ENCODE peak calls at places on chromosomes 13 and 19, in four cellular contexts. U is PC-3, A is SK-N-SH, X is OCI-LY7. E is an unnamed sample. For H3K36me3, the result is how much of the 10 kb centered on the place peaks cover.

GRCh38 chr13:77267362-77267761 is 59.5 kb downstream of the MYCBP2 start:
- DNase-seq in U (no peak), A (no peak), X (no peak), E (no peak)

GRCh38 chr13:98706446-98707110 is 45.9 kb downstream of the SLC15A1 start:
- DNase-seq in U (peak), A (no peak), X (no peak), E (peak)

GRCh38 chr13:54241719-54242118 is 1213.1 kb downstream of the OLFM4 start:
- DNase-seq in U (no peak), A (no peak), X (no peak), E (no peak)

GRCh38 chr19:35040826-35041547 is 534 bp upstream of the HPN start:
- DNase-seq in U (no peak), A (no peak), X (no peak), E (no peak)

GRCh38 chr13:51729853-51730553 is 74.0 kb downstream of the DHRS12 start:
- DNase-seq in U (peak), A (no peak), X (no peak), E (no peak)

GRCh38 chr19:12801466-12802266 is at the start of the genes PRDX2 and THSD8:
- DNase-seq in U (peak), A (peak), X (peak), E (peak)

GRCh38 chr13:50599927-50600326 is 243.6 kb downstream of the DLEU7 start:
- DNase-seq in U (no peak), A (no peak), X (no peak), E (no peak)

GRCh38 chr19:317710-318508 is 26.7 kb downstream of the MIER2 start:
- DNase-seq in U (no peak), A (no peak), X (no peak), E (no peak)

GRCh38 chr13:41139296-41139966 is 6.8 kb upstream of the KBTBD6 start:
- DNase-seq in U (peak), A (no peak), X (no peak), E (no peak)

GRCh38 chr13:34655554-34655953 is 286.5 kb upstream of the NBEA start:
- DNase-seq in U (no peak), A (no peak), X (no peak), E (no peak)

GRCh38 chr13:41231786-41232185 is 31.6 kb downstream of the MTRF1 start:
- DNase-seq in U (no peak), A (no peak), X (no peak), E (no peak)

GRCh38 chr13:68173111-68173510 is 943.0 kb upstream of the PCDH9 start:
- DNase-seq in U (peak), A (no peak), X (no peak), E (no peak)

GRCh38 chr13:46039421-46040036 is 13.0 kb downstream of the ZC3H13 start:
- DNase-seq in U (no peak), A (no peak), X (no peak), E (no peak)

GRCh38 chr19:34260771-34261173 is 6.4 kb downstream of the GARRE1 start:
- DNase-seq in U (no peak), A (no peak), X (no peak), E (no peak)

GRCh38 chr19:14073925-14074838 is 1.6 kb downstream of the MISP3 start:
- DNase-seq in U (peak), A (peak), X (peak), E (peak)

GRCh38 chr19:8525401-8525684 is 11.4 kb upstream of the ZNF414 start:
- DNase-seq in U (no peak), A (no peak), X (no peak), E (no peak)

GRCh38 chr19:18417250-18418033 is 1.8 kb upstream of the SSBP4 start:
- DNase-seq in U (peak), A (peak), X (no peak), E (peak)

GRCh38 chr13:77048592-77048991 is 21.6 kb upstream of the FBXL3 start:
- DNase-seq in U (no peak), A (no peak), X (no peak), E (no peak)

GRCh38 chr13:73142091-73142490 is 83.3 kb downstream of the KLF5 start:
- DNase-seq in U (no peak), A (no peak), X (no peak), E (no peak)

GRCh38 chr13:54599413-54599812 is 1570.8 kb downstream of the OLFM4 start:
- DNase-seq in U (no peak), A (no peak), X (no peak), E (no peak)

GRCh38 chr13:61111529-61111928 is 304.1 kb downstream of the PCDH20 start:
- DNase-seq in U (no peak), A (peak), X (no peak), E (no peak)

GRCh38 chr19:1265611-1266115 is 3.5 kb upstream of the CIRBP start:
- DNase-seq in U (peak), A (no peak), X (no peak), E (no peak)

GRCh38 chr19:31946491-31946890 is 398.9 kb upstream of the ZNF507 start:
- DNase-seq in U (no peak), A (no peak), X (no peak), E (no peak)

GRCh38 chr13:29503041-29503837 is 92.2 kb downstream of the SLC7A1 start:
- DNase-seq in U (no peak), A (peak), X (no peak), E (no peak)

GRCh38 chr13:75368167-75368566 is 113.8 kb downstream of the TBC1D4 start:
- DNase-seq in U (peak), A (no peak), X (no peak), E (no peak)

GRCh38 chr19:11291991-11292390 is 4.0 kb upstream of the TSPAN16 start:
- DNase-seq in U (no peak), A (no peak), X (no peak), E (no peak)

GRCh38 chr19:19650331-19650730 is 6.9 kb upstream of the GMIP start:
- DNase-seq in U (no peak), A (no peak), X (no peak), E (no peak)

GRCh38 chr19:17282488-17283256 is 971 bp downstream of the ANKLE1 start:
- DNase-seq in U (peak), A (peak), X (peak), E (peak)

GRCh38 chr13:42750858-42751257 is 30.5 kb upstream of the FAM216B start:
- DNase-seq in U (no peak), A (no peak), X (no peak), E (no peak)

GRCh38 chr13:28754698-28755545 is 36.2 kb upstream of the SLC46A3 start:
- DNase-seq in U (peak), A (peak), X (peak), E (no peak)

GRCh38 chr19:49840736-49841249 is 10.2 kb upstream of the PTOV1 start:
- DNase-seq in U (no peak), A (no peak), X (no peak), E (no peak)

GRCh38 chr19:46408611-46409039 is 4.7 kb downstream of the CCDC8 start:
- DNase-seq in U (no peak), A (no peak), X (no peak), E (no peak)

GRCh38 chr13:64272681-64273080 is 2857.0 kb upstream of the PCDH20 start:
- DNase-seq in U (no peak), A (no peak), X (no peak), E (no peak)

GRCh38 chr13:90928109-90928508 is 419.4 kb upstream of the MIR17HG start:
- DNase-seq in U (no peak), A (no peak), X (no peak), E (no peak)

GRCh38 chr13:113243847-113244246 is 34.4 kb downstream of the CUL4A start:
- DNase-seq in U (no peak), A (no peak), X (no peak), E (no peak)

GRCh38 chr13:113239986-113240385 is 30.6 kb downstream of the CUL4A start:
- DNase-seq in U (no peak), A (no peak), X (no peak), E (no peak)

GRCh38 chr13:113238542-113238941 is 29.1 kb downstream of the CUL4A start:
- DNase-seq in U (no peak), A (no peak), X (no peak), E (no peak)

GRCh38 chr13:113239357-113239756 is 29.9 kb downstream of the CUL4A start:
- DNase-seq in U (no peak), A (no peak), X (no peak), E (no peak)
- H3K36me3 ChIP-seq in U (under half), A (under half), X (under half), E (under half)

GRCh38 chr13:48504606-48505369 is 28.1 kb downstream of the RCBTB2 start:
- DNase-seq in U (no peak), A (no peak), X (no peak), E (peak)
- H3K4me2 ChIP-seq in U (no peak), A (no peak), X (peak), E (peak)

DNA sequence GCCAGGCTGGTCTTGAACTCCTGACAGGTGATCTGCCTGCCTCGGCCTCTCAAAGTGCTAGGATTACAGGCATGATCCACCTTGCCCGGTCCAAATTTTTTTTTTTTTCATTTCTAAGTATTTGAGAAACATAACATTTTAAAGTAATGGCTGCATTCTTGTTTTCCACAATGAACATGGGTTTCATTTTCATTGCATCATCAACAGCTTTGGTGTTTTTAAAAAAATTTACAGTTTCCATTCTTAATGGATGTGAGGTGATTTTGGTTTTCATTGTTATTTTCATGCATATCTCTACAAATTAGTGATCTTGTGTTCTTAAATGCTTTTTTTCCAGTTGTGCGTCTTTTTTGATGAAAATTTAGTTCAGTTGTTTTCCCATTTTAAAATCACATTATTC is 27.5 kb downstream of the ZNF429 start:
- DNase-seq in U (no peak), A (no peak), X (no peak), E (no peak)
- H3K36me3 ChIP-seq in U (under half), A (under half), X (half or more), E (half or more)

GRCh38 chr13:84430441-84430840 is 548.2 kb upstream of the SLITRK1 start:
- DNase-seq in U (no peak), A (no peak), X (no peak), E (no peak)

GRCh38 chr13:84431646-84432045 is 549.4 kb upstream of the SLITRK1 start:
- DNase-seq in U (no peak), A (no peak), X (no peak), E (no peak)

GRCh38 chr13:84433024-84433423 is 550.8 kb upstream of the SLITRK1 start:
- DNase-seq in U (no peak), A (no peak), X (no peak), E (no peak)

DNA sequence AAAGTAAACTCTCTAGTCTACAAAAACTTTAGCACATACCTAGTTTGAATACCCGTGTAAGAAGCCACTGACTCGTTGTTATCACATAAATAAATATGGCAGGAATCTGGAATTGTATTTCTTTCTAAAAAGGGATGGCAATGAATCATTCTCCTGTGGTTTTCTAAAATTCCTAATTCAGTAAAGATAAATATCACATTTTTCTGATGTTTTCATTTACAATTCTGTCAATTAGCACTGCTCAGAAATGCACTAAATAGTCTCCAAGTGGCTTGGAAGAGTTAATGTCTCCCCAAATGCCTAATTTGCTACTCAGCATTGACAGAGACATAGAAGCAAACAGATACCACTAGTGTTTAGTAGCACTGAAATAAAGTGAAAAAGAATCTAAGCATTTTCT is 547.7 kb upstream of the SLITRK1 start:
- DNase-seq in U (no peak), A (no peak), X (no peak), E (no peak)
- H3K4me2 ChIP-seq in U (no peak), A (peak), X (no peak), E (no peak)

GRCh38 chr19:41255171-41255570 is 9.0 kb upstream of the HNRNPUL1 start:
- DNase-seq in U (no peak), A (no peak), X (no peak), E (no peak)

GRCh38 chr19:41249707-41250423 is 14.3 kb upstream of the HNRNPUL1 start:
- DNase-seq in U (peak), A (no peak), X (no peak), E (no peak)

GRCh38 chr19:41248895-41249294 is 15.3 kb upstream of the HNRNPUL1 start:
- DNase-seq in U (no peak), A (no peak), X (no peak), E (no peak)

DNA sequence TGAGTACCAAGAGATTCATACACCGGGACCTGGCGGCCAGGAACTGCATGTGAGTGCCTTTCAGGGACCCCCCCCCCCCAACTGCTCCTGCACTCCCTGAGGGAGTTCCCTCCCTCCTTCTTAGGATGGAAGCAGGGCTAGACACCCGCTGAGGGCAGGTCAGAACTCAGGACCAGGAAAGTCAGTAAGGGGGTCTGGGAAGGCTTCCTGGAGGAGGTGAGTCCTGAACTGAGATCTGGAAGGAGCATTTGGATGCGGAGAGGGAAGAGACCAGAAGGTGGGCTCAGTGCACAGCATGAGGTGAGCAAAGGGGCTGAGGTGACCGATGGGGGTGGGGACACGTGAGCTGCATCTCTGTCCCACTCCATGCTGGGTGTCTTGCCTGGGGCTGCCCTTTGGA is 10.5 kb upstream of the HNRNPUL1 start:
- DNase-seq in U (no peak), A (no peak), X (no peak), E (no peak)
- H3K36me3 ChIP-seq in U (under half), A (half or more), X (under half), E (under half)

GRCh38 chr19:3453840-3454239 is 26.5 kb downstream of the SMIM24 start:
- DNase-seq in U (no peak), A (no peak), X (no peak), E (no peak)

GRCh38 chr19:3448616-3449334 is 31.6 kb downstream of the SMIM24 start:
- DNase-seq in U (no peak), A (no peak), X (no peak), E (no peak)

GRCh38 chr19:3452456-3453068 is 27.8 kb downstream of the SMIM24 start:
- DNase-seq in U (no peak), A (peak), X (no peak), E (no peak)

GRCh38 chr19:3450796-3451411 is 29.4 kb downstream of the SMIM24 start:
- DNase-seq in U (peak), A (no peak), X (no peak), E (no peak)

DNA sequence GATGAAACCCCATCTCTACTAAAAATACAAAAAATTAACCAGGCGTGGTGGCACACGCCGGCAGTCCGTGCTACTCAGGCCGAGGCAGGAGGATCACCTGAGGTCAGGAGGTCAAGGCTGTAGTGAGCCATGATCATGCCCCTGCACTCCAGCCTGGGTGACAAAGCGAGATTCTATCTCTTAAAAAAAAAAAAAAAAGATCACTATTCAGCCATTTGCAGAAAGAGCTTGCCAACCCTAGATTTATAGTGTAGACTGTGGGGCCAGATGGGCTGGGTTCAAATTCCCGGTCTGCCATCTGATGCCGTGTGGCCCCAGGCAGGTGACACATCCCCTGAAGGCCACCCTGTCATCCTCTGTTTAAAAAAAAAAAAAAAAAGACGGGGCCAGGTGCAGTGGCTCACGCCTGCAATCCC is 28.9 kb downstream of the SMIM24 start:
- DNase-seq in U (no peak), A (peak), X (no peak), E (no peak)
- H3K4me2 ChIP-seq in U (no peak), A (peak), X (no peak), E (no peak)